ENCODE peak calls at places on chromosomes 4 and X, in five cellular contexts. R, U, T, K and C are unnamed samples.

GRCh38 chr4:1777822-1778641 is 15.1 kb upstream of the FGFR3 start:
- DNase-seq in R (peak; percentile 81), U (peak; percentile 82), T (peak; percentile 43), K (no peak), C (peak; percentile 88)

GRCh38 chr4:153564630-153565525 is 98.7 kb downstream of the TMEM131L start:
- DNase-seq in R (peak; percentile 98), U (no peak), T (no peak), K (peak; percentile 60), C (peak; percentile 65)

GRCh38 chr4:106299977-106300376 is 16.0 kb downstream of the TBCK start:
- DNase-seq in R (no peak), U (no peak), T (no peak), K (no peak), C (no peak)

GRCh38 chrX:131802836-131803626 is 220.1 kb upstream of the STK26 start:
- DNase-seq in R (no peak), U (peak; percentile 39), T (peak; percentile 55), K (peak; percentile 52), C (no peak)

GRCh38 chr4:73772353-73772752 is 32.0 kb downstream of the CXCL8 start:
- DNase-seq in R (no peak), U (no peak), T (no peak), K (no peak), C (no peak)

GRCh38 chrX:9312922-9313867 is 151.7 kb upstream of the TBL1X start:
- DNase-seq in R (peak; percentile 13), U (peak; percentile 65), T (no peak), K (no peak), C (no peak)

GRCh38 chr4:8853249-8853648 is 18.4 kb downstream of the HMX1 start:
- DNase-seq in R (no peak), U (peak; percentile 22), T (no peak), K (no peak), C (no peak)

GRCh38 chr4:1834047-1834769 is 21.7 kb downstream of the LETM1 start:
- DNase-seq in R (no peak), U (no peak), T (no peak), K (no peak), C (no peak)

GRCh38 chr4:135385830-135386581 is 1184.4 kb upstream of the PABPC4L start:
- DNase-seq in R (no peak), U (no peak), T (no peak), K (no peak), C (no peak)

GRCh38 chr4:112411781-112412281 is 104.1 kb downstream of the NEUROG2 start:
- DNase-seq in R (no peak), U (no peak), T (no peak), K (no peak), C (peak; percentile 54)

GRCh38 chrX:23784487-23785301 is 1.7 kb downstream of the SAT1 start:
- DNase-seq in R (no peak), U (peak; percentile 29), T (peak; percentile 81), K (peak; percentile 88), C (no peak)

GRCh38 chr4:123555500-123556273 is 159.1 kb downstream of the SPRY1 start:
- DNase-seq in R (peak; percentile 98), U (no peak), T (peak; percentile 81), K (peak; percentile 74), C (no peak)

GRCh38 chrX:131405497-131405896 is 116.4 kb upstream of the IGSF1 start:
- DNase-seq in R (no peak), U (no peak), T (no peak), K (no peak), C (no peak)

GRCh38 chr4:152989554-152989970 is 53.4 kb downstream of the FHDC1 start:
- DNase-seq in R (no peak), U (no peak), T (no peak), K (no peak), C (no peak)

GRCh38 chrX:20743054-20743453 is 476.3 kb upstream of the RPS6KA3 start:
- DNase-seq in R (no peak), U (no peak), T (no peak), K (no peak), C (no peak)

GRCh38 chr4:84938316-84938715 is 28.2 kb downstream of the WDFY3 start:
- DNase-seq in R (peak; percentile 15), U (no peak), T (peak; percentile 33), K (peak; percentile 68), C (no peak)

GRCh38 chr4:116055857-116056827 is 942.7 kb upstream of the NDST4 start:
- DNase-seq in R (no peak), U (no peak), T (peak; percentile 1), K (no peak), C (no peak)

GRCh38 chr4:26206339-26206738 is 114.5 kb upstream of the RBPJ start:
- DNase-seq in R (no peak), U (no peak), T (no peak), K (peak; percentile 92), C (no peak)

GRCh38 chr4:88820723-88821368 is 123.2 kb upstream of the NAP1L5 start:
- DNase-seq in R (no peak), U (no peak), T (no peak), K (peak; percentile 2), C (no peak)

GRCh38 chr4:88818650-88819470 is 121.2 kb upstream of the NAP1L5 start:
- DNase-seq in R (peak; percentile 56), U (no peak), T (peak; percentile 52), K (peak; percentile 59), C (peak; percentile 24)

GRCh38 chr4:88823058-88823919 is 125.7 kb upstream of the NAP1L5 start:
- DNase-seq in R (peak; percentile 61), U (peak; percentile 81), T (peak; percentile 83), K (peak; percentile 98), C (peak; percentile 71)

GRCh38 chr4:88817740-88818139 is 120.1 kb upstream of the NAP1L5 start:
- DNase-seq in R (no peak), U (no peak), T (no peak), K (no peak), C (no peak)

GRCh38 chr4:88822034-88822433 is 124.4 kb upstream of the NAP1L5 start:
- DNase-seq in R (no peak), U (no peak), T (no peak), K (no peak), C (no peak)
- H3K4me3 ChIP-seq in R (peak overlapping the region; percentile 76), U (peak overlapping the region; percentile 39), T (peak overlapping the region; percentile 68), K (peak overlapping the region; percentile 58), C (no peak overlapping the region)

DNA sequence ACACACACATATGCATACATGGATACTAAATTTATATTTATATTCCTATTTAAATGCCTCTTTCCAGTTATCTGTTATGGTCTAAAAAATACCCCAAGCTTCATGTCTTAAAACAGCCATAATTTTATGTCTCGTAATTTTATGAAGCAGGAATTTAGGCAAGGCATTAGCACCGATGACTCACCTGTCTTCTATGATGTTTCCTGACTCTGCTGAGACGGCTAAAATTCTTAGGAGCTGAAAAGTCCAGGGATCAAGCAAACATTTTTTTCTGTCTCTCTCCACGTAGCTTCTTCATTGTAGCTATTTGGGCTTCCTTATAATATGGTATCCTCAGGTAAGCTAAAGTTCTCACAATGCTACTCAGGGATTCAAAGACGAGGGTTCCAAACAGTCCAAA is 930.3 kb downstream of the STIM2 start:
- DNase-seq in R (no peak), U (no peak), T (peak; percentile 28), K (peak; percentile 11), C (no peak)
- H3K9ac ChIP-seq in R (no peak overlapping the region), U (no peak overlapping the region), T (no peak overlapping the region), K (no peak overlapping the region), C (no peak overlapping the region)

DNA sequence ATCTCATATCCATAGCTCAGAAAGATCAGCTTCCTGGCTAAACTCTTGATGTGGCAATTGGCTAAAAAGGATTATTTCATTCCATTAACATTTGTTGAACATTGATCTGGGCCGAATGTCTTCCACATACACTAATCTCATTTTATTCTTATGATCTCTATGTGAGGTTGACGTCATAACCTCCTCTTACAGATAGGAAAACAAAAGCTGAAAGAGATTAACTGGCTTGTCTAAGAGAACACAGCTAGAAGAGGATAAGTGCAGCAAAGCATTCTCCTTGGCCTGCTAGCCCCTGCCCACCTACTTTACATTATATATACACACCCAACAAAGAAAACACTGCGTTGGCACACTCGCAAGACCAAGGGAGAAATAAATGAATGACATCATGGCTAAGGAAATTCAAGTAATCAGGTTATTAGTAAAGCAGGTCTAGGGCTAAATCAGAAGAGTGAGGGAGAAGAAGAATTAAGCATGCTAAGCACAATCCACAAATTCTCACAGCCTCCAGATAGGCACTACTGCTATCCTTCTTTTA is 138.4 kb downstream of the PARM1 start:
- DNase-seq in R (no peak), U (no peak), T (no peak), K (no peak), C (no peak)
- H3K4me2 ChIP-seq in R (no peak overlapping the region), U (no peak overlapping the region), T (no peak overlapping the region), K (no peak overlapping the region), C (no peak overlapping the region)

GRCh38 chrX:115330498-115331138 is 41.1 kb downstream of the LUZP4 start:
- DNase-seq in R (peak; percentile 36), U (peak; percentile 61), T (peak; percentile 45), K (peak; percentile 76), C (no peak)
- H3K4me3 ChIP-seq in R (no peak overlapping the region), U (no peak overlapping the region), T (no peak overlapping the region), K (no peak overlapping the region), C (no peak overlapping the region)

DNA sequence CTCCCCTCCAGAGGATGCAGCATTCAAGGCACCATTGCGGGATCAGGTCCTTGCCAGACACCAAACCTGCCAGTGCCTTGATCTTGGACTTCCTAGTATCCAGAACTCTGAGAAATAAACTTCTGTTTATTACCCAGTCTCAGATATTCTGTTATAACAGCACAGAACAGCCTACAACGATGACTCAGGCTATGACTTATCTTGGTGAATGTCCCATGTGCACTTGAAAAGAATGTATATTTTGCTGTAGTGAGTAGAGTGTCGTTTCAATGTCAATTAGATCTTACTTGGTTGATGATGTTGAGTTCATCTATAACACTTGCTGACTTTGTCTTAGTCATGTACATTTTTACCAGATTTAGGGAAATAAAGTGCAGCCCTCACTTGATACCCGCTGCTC is 34.5 kb upstream of the PGRMC1 start:
- DNase-seq in R (no peak), U (no peak), T (no peak), K (peak; percentile 4), C (no peak)
- H3K9ac ChIP-seq in R (no peak overlapping the region), U (no peak overlapping the region), T (no peak overlapping the region), K (no peak overlapping the region), C (no peak overlapping the region)

GRCh38 chr4:24372915-24373314 is 211.4 kb downstream of the DHX15 start:
- DNase-seq in R (no peak), U (no peak), T (no peak), K (no peak), C (no peak)
- H3K4me2 ChIP-seq in R (no peak overlapping the region), U (no peak overlapping the region), T (no peak overlapping the region), K (no peak overlapping the region), C (no peak overlapping the region)

GRCh38 chr4:149164282-149164681 is 651.4 kb downstream of the IQCM start:
- DNase-seq in R (no peak), U (no peak), T (no peak), K (peak; percentile 92), C (peak; percentile 72)
- H3K4me3 ChIP-seq in R (no peak overlapping the region), U (no peak overlapping the region), T (no peak overlapping the region), K (no peak overlapping the region), C (no peak overlapping the region)

GRCh38 chr4:10172278-10173038 is 55.9 kb upstream of the WDR1 start:
- DNase-seq in R (no peak), U (no peak), T (no peak), K (no peak), C (no peak)

GRCh38 chr4:10175626-10176025 is 59.0 kb upstream of the WDR1 start:
- DNase-seq in R (no peak), U (no peak), T (no peak), K (no peak), C (no peak)

GRCh38 chr4:10171055-10171454 is 54.5 kb upstream of the WDR1 start:
- DNase-seq in R (no peak), U (no peak), T (peak; percentile 63), K (no peak), C (no peak)

GRCh38 chr4:10173039-10173753 is 56.6 kb upstream of the WDR1 start:
- DNase-seq in R (no peak), U (peak; percentile 84), T (peak; percentile 82), K (peak; percentile 59), C (no peak)

GRCh38 chr4:10173754-10174749 is 57.5 kb upstream of the WDR1 start:
- DNase-seq in R (no peak), U (no peak), T (no peak), K (no peak), C (no peak)
- H3K9ac ChIP-seq in R (no peak overlapping the region), U (peak overlapping the region; percentile 84), T (no peak overlapping the region), K (no peak overlapping the region), C (no peak overlapping the region)